ENCODE peak calls at places on chromosome X, in nine cellular contexts. One of them, this sample, is unnamed.

GRCh38 chrX:81120936-81121351 is 80.8 kb downstream of the HMGN5 start:
- DNase-seq in hepatocyte: peak; percentile 69
- DNase-seq in NCI-H748 treated with DMSO at 0.1 percent for 48 hours: no peak
- DNase-seq in psoas muscle: peak; percentile 19
- DNase-seq in fibroblast of lung: peak; percentile 49
- DNase-seq in body of pancreas: peak; percentile 58
- DNase-seq in WTC11: peak; percentile 42
- DNase-seq in Right ventricle myocardium superior: no peak
- DNase-seq in AG04449: peak; percentile 2
- DNase-seq in this sample: peak; percentile 39

GRCh38 chrX:17527135-17527701 is 152.2 kb downstream of the NHS start:
- DNase-seq in hepatocyte: no peak
- DNase-seq in NCI-H748 treated with DMSO at 0.1 percent for 48 hours: no peak
- DNase-seq in psoas muscle: peak; percentile 26
- DNase-seq in fibroblast of lung: peak; percentile 28
- DNase-seq in body of pancreas: peak; percentile 77
- DNase-seq in WTC11: no peak
- DNase-seq in Right ventricle myocardium superior: peak; percentile 74
- DNase-seq in AG04449: no peak
- DNase-seq in this sample: peak; percentile 40

GRCh38 chrX:40147399-40148188 is 49.8 kb upstream of the BCOR start:
- DNase-seq in hepatocyte: peak; percentile 6
- DNase-seq in NCI-H748 treated with DMSO at 0.1 percent for 48 hours: no peak
- DNase-seq in psoas muscle: no peak
- DNase-seq in fibroblast of lung: no peak
- DNase-seq in body of pancreas: peak; percentile 58
- DNase-seq in WTC11: peak; percentile 29
- DNase-seq in Right ventricle myocardium superior: peak; percentile 36
- DNase-seq in AG04449: no peak
- DNase-seq in this sample: no peak

GRCh38 chrX:103175944-103176753 is 38.8 kb upstream of the BEX4 start:
- DNase-seq in hepatocyte: peak; percentile 67
- DNase-seq in NCI-H748 treated with DMSO at 0.1 percent for 48 hours: peak; percentile 12
- DNase-seq in psoas muscle: peak; percentile 29
- DNase-seq in fibroblast of lung: peak; percentile 13
- DNase-seq in body of pancreas: peak; percentile 88
- DNase-seq in WTC11: peak; percentile 60
- DNase-seq in Right ventricle myocardium superior: peak; percentile 68
- DNase-seq in AG04449: no peak
- DNase-seq in this sample: peak; percentile 58

GRCh38 chrX:155105919-155106318 is 34.6 kb downstream of the BRCC3 start:
- DNase-seq in hepatocyte: no peak
- DNase-seq in NCI-H748 treated with DMSO at 0.1 percent for 48 hours: no peak
- DNase-seq in psoas muscle: no peak
- DNase-seq in fibroblast of lung: no peak
- DNase-seq in body of pancreas: no peak
- DNase-seq in WTC11: no peak
- DNase-seq in Right ventricle myocardium superior: no peak
- DNase-seq in AG04449: no peak
- DNase-seq in this sample: no peak

GRCh38 chrX:154369453-154370299 is 4.8 kb downstream of the FLNA start:
- DNase-seq in hepatocyte: peak; percentile 89
- DNase-seq in NCI-H748 treated with DMSO at 0.1 percent for 48 hours: peak; percentile 50
- DNase-seq in psoas muscle: peak; percentile 80
- DNase-seq in fibroblast of lung: peak; percentile 96
- DNase-seq in body of pancreas: peak; percentile 60
- DNase-seq in WTC11: peak; percentile 79
- DNase-seq in Right ventricle myocardium superior: peak; percentile 86
- DNase-seq in AG04449: peak; percentile 75
- DNase-seq in this sample: peak; percentile 87

GRCh38 chrX:318739-319578 is at the start of gene GTPBP6:
- DNase-seq in hepatocyte: peak; percentile 100
- DNase-seq in NCI-H748 treated with DMSO at 0.1 percent for 48 hours: no peak
- DNase-seq in psoas muscle: peak; percentile 100
- DNase-seq in fibroblast of lung: peak; percentile 99
- DNase-seq in body of pancreas: peak; percentile 100
- DNase-seq in WTC11: peak; percentile 99
- DNase-seq in Right ventricle myocardium superior: peak; percentile 100
- DNase-seq in AG04449: peak; percentile 97
- DNase-seq in this sample: peak; percentile 100

GRCh38 chrX:139518475-139518874 is 12.1 kb upstream of the F9 start:
- DNase-seq in hepatocyte: no peak
- DNase-seq in NCI-H748 treated with DMSO at 0.1 percent for 48 hours: no peak
- DNase-seq in psoas muscle: no peak
- DNase-seq in fibroblast of lung: no peak
- DNase-seq in body of pancreas: no peak
- DNase-seq in WTC11: no peak
- DNase-seq in Right ventricle myocardium superior: no peak
- DNase-seq in AG04449: no peak
- DNase-seq in this sample: no peak

GRCh38 chrX:132737743-132738142 is 220.7 kb downstream of the HS6ST2 start:
- DNase-seq in hepatocyte: no peak
- DNase-seq in NCI-H748 treated with DMSO at 0.1 percent for 48 hours: no peak
- DNase-seq in psoas muscle: no peak
- DNase-seq in fibroblast of lung: no peak
- DNase-seq in body of pancreas: peak; percentile 9
- DNase-seq in WTC11: no peak
- DNase-seq in Right ventricle myocardium superior: no peak
- DNase-seq in AG04449: no peak
- DNase-seq in this sample: no peak

GRCh38 chrX:132956421-132957210 is 1.8 kb downstream of the HS6ST2 start:
- DNase-seq in hepatocyte: peak; percentile 15
- DNase-seq in NCI-H748 treated with DMSO at 0.1 percent for 48 hours: no peak
- DNase-seq in psoas muscle: peak; percentile 13
- DNase-seq in fibroblast of lung: no peak
- DNase-seq in body of pancreas: peak; percentile 43
- DNase-seq in WTC11: peak; percentile 19
- DNase-seq in Right ventricle myocardium superior: no peak
- DNase-seq in AG04449: no peak
- DNase-seq in this sample: peak; percentile 24

GRCh38 chrX:154383359-154384283 is 4.5 kb downstream of the EMD start:
- DNase-seq in hepatocyte: no peak
- DNase-seq in NCI-H748 treated with DMSO at 0.1 percent for 48 hours: no peak
- DNase-seq in psoas muscle: no peak
- DNase-seq in fibroblast of lung: peak; percentile 7
- DNase-seq in body of pancreas: peak; percentile 4
- DNase-seq in WTC11: no peak
- DNase-seq in Right ventricle myocardium superior: no peak
- DNase-seq in AG04449: no peak
- DNase-seq in this sample: no peak

GRCh38 chrX:114165537-114165936 is 418.3 kb upstream of the HTR2C start:
- DNase-seq in hepatocyte: no peak
- DNase-seq in NCI-H748 treated with DMSO at 0.1 percent for 48 hours: no peak
- DNase-seq in psoas muscle: no peak
- DNase-seq in fibroblast of lung: no peak
- DNase-seq in body of pancreas: no peak
- DNase-seq in WTC11: no peak
- DNase-seq in Right ventricle myocardium superior: no peak
- DNase-seq in AG04449: no peak
- DNase-seq in this sample: no peak

GRCh38 chrX:132395059-132395458 is 93.8 kb downstream of the MBNL3 start:
- DNase-seq in hepatocyte: no peak
- DNase-seq in NCI-H748 treated with DMSO at 0.1 percent for 48 hours: no peak
- DNase-seq in psoas muscle: no peak
- DNase-seq in fibroblast of lung: no peak
- DNase-seq in body of pancreas: no peak
- DNase-seq in WTC11: no peak
- DNase-seq in Right ventricle myocardium superior: no peak
- DNase-seq in AG04449: no peak
- DNase-seq in this sample: no peak